ENCODE peak calls at places on chromosome 4, in four cellular contexts. U is stimulated activated CD8-positive, alpha-beta memory T cell treated with anti-CD3 and anti-CD28 coated beads, Interleukin-15, amount 100 ng/mL, for 24 hours; M is sciatic nerve; J is kidney tubule cell. T is an unnamed sample.
A peak's percentile ranks its signal among the peaks of the same experiment; 100 is the strongest.

GRCh38 chr4:124710911-124711310 is 1.6 kb downstream of the ANKRD50 start:
- DNase-seq in U (no peak), M (no peak), J (peak; percentile 16), T (no peak)

GRCh38 chr4:2252530-2252924 is 9.4 kb downstream of the MXD4 start:
- DNase-seq in U (no peak), M (no peak), J (no peak), T (no peak)

GRCh38 chr4:176949022-176949421 is 156.3 kb upstream of the VEGFC start:
- DNase-seq in U (no peak), M (no peak), J (no peak), T (no peak)

GRCh38 chr4:72348701-72349100 is 220.3 kb downstream of the ADAMTS3 start:
- DNase-seq in U (no peak), M (no peak), J (no peak), T (no peak)

GRCh38 chr4:17619416-17620105 is 5.1 kb downstream of the MED28 start:
- DNase-seq in U (no peak), M (no peak), J (no peak), T (no peak)

GRCh38 chr4:118997601-118998000 is 108.9 kb downstream of the SYNPO2 start:
- DNase-seq in U (no peak), M (no peak), J (no peak), T (no peak)

GRCh38 chr4:137310593-137311490 is 221.5 kb downstream of the PCDH18 start:
- DNase-seq in U (no peak), M (no peak), J (peak; percentile 13), T (no peak)

GRCh38 chr4:162952232-162952631 is 214.5 kb downstream of the NAF1 start:
- DNase-seq in U (no peak), M (no peak), J (peak; percentile 56), T (no peak)

GRCh38 chr4:40927108-40927507 is 177.4 kb downstream of the NSUN7 start:
- DNase-seq in U (no peak), M (no peak), J (no peak), T (no peak)

GRCh38 chr4:27616166-27616565 is 755.5 kb downstream of the STIM2 start:
- DNase-seq in U (no peak), M (no peak), J (peak; percentile 88), T (no peak)

GRCh38 chr4:145734576-145735329 is 54.8 kb downstream of the C4orf51 start:
- DNase-seq in U (no peak), M (no peak), J (peak; percentile 100), T (no peak)

GRCh38 chr4:83331959-83332358 is 2.7 kb downstream of the HPSE start:
- DNase-seq in U (no peak), M (no peak), J (no peak), T (no peak)

GRCh38 chr4:152415980-152416379 is 119.9 kb downstream of the FBXW7 start:
- DNase-seq in U (no peak), M (no peak), J (peak; percentile 39), T (no peak)

GRCh38 chr4:33649015-33649414 is 2595.3 kb downstream of the ARAP2 start:
- DNase-seq in U (no peak), M (no peak), J (peak; percentile 8), T (no peak)

GRCh38 chr4:189974056-189974455 is 33.4 kb downstream of the FRG1 start:
- DNase-seq in U (no peak), M (no peak), J (peak; percentile 16), T (no peak)

GRCh38 chr4:80956421-80956820 is 74.1 kb upstream of the BMP3 start:
- DNase-seq in U (no peak), M (no peak), J (no peak), T (no peak)

GRCh38 chr4:122259849-122260248 is 107.7 kb downstream of the BLTP1 start:
- DNase-seq in U (no peak), M (no peak), J (peak; percentile 20), T (no peak)

GRCh38 chr4:184215709-184216328 is 1.9 kb downstream of the ENPP6 start:
- DNase-seq in U (no peak), M (no peak), J (no peak), T (no peak)

GRCh38 chr4:189143255-189143654 is 797.4 kb upstream of the FRG1 start:
- DNase-seq in U (no peak), M (no peak), J (peak; percentile 94), T (no peak)

GRCh38 chr4:28557755-28558154 is 1697.1 kb downstream of the STIM2 start:
- DNase-seq in U (no peak), M (no peak), J (peak; percentile 30), T (no peak)

GRCh38 chr4:2250764-2251072 is 8.8 kb upstream of the HAUS3 start:
- DNase-seq in U (no peak), M (no peak), J (no peak), T (no peak)